ENCODE peak calls at places on chromosome 22, in four cellular contexts. W is pancreas, X is left ventricle myocardium inferior, F is neuronal stem cell. U is an unnamed sample.
A peak's percentile ranks its signal among the peaks of the same experiment; 100 is the strongest.

GRCh38 chr22:40276877-40277823 is 69.2 kb upstream of the ADSL start:
- DNase-seq in W (no peak), X (no peak), F (no peak), U (peak; percentile 38)

GRCh38 chr22:38177926-38178604 is 3.6 kb downstream of the PLA2G6 start:
- DNase-seq in W (no peak), F (peak; percentile 32), X (peak; percentile 30), U (no peak)

GRCh38 chr22:34306361-34306760 is 386.1 kb upstream of the LARGE1 start:
- DNase-seq in F (no peak), X (no peak), W (no peak), U (no peak)

GRCh38 chr22:40021401-40022000 is 26.7 kb downstream of the FAM83F start:
- DNase-seq in X (no peak), W (no peak), F (no peak), U (no peak)

GRCh38 chr22:39727541-39727940 is 157.0 kb downstream of the CACNA1I start:
- DNase-seq in X (no peak), W (no peak), F (no peak), U (no peak)

GRCh38 chr22:38467904-38468760 is at the start of gene KDELR3:
- DNase-seq in F (no peak), W (peak; percentile 51), X (peak; percentile 72), U (peak; percentile 70)

GRCh38 chr22:25880524-25880923 is 138.5 kb downstream of the MYO18B start:
- DNase-seq in W (no peak), F (no peak), X (no peak), U (no peak)

GRCh38 chr22:40345271-40345670 is 1.0 kb upstream of the ADSL start:
- DNase-seq in X (no peak), F (no peak), W (no peak), U (no peak)

GRCh38 chr22:31087744-31088215 is 6.7 kb downstream of the SMTN start:
- DNase-seq in F (no peak), X (no peak), W (no peak), U (no peak)

GRCh38 chr22:50443801-50444625 is 30.8 kb downstream of the SBF1 start:
- DNase-seq in X (no peak), F (no peak), W (no peak), U (peak; percentile 16)
- H3K36me3 ChIP-seq in X (peaks cover 81% of the 10 kb centered on the region), F (peaks cover 88% of the 10 kb centered on the region), W (peaks cover 11% of the 10 kb centered on the region), U (peaks cover 75% of the 10 kb centered on the region)

DNA sequence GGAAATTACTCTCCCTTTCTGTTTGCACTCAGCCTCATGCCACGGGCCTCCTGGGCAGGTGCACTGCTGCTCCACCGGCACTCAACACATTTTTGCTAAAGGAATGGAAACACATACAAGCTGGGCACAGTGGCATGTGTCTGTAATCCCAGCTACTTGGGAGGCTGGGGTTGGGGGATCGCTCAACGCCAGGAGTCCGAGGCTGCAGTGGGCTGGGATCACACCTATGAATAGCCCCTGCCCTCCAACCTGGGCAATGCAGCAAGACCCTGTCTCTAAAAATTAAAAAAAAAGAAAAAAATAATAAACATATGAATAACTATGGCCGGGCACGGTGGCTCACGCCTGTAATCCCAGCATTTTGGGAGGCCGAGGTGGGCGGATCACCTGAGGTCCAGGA is 30.6 kb downstream of the RRP7A start:
- DNase-seq in W (no peak), X (no peak), F (no peak), U (no peak)
- H3K4me3 ChIP-seq in W (no peak overlapping the region), X (no peak overlapping the region), F (no peak overlapping the region), U (no peak overlapping the region)

GRCh38 chr22:19634206-19634536 is 80.1 kb upstream of the SEPTIN5 start:
- DNase-seq in F (no peak), W (no peak), X (no peak), U (no peak)

GRCh38 chr22:19629720-19630419 is 84.4 kb upstream of the SEPTIN5 start:
- DNase-seq in F (peak; percentile 82), X (peak; percentile 65), W (peak; percentile 63), U (peak; percentile 75)

GRCh38 chr22:19630614-19631013 is 83.7 kb upstream of the SEPTIN5 start:
- DNase-seq in W (no peak), F (no peak), X (no peak), U (no peak)

GRCh38 chr22:19632671-19633148 is 81.6 kb upstream of the SEPTIN5 start:
- DNase-seq in W (no peak), F (no peak), X (no peak), U (no peak)

GRCh38 chr22:19631899-19632670 is 82.2 kb upstream of the SEPTIN5 start:
- DNase-seq in F (peak; percentile 31), X (no peak), W (no peak), U (no peak)
- H3K27ac ChIP-seq in F (no peak overlapping the region), X (no peak overlapping the region), W (no peak overlapping the region), U (no peak overlapping the region)

GRCh38 chr22:27062857-27063256 is 405.5 kb downstream of the MIAT start:
- DNase-seq in F (no peak), X (no peak), W (no peak), U (no peak)

GRCh38 chr22:27063841-27064240 is 406.5 kb downstream of the MIAT start:
- DNase-seq in X (no peak), F (no peak), W (no peak), U (no peak)

GRCh38 chr22:27063381-27063780 is 406.0 kb downstream of the MIAT start:
- DNase-seq in X (no peak), F (no peak), W (no peak), U (no peak)

GRCh38 chr22:27068121-27068520 is 410.7 kb downstream of the MIAT start:
- DNase-seq in X (no peak), F (no peak), W (no peak), U (no peak)

DNA sequence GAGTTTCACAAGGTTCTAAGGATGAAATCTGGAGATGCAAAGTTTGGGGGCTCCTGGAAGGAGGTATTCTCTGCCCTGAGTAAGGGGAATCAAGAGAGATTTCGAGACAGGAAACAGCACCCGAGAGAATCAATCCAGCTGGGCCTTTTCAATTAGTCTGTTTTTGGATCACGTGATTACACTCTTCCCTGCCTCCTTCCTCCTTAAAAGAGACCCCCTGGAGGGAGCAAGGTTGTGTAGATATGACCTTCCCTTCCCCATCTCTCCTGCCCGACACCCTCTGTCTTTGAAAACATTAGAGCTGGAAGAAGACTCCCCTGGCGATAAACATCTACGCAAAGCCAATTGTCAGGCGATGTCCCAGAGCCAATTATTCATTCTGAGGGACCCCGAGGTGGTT is 407.9 kb downstream of the MIAT start:
- DNase-seq in W (no peak), F (no peak), X (no peak), U (no peak)
- H3K36me3 ChIP-seq in W (no peaks in the 10 kb centered on the region), F (no peaks in the 10 kb centered on the region), X (no peaks in the 10 kb centered on the region), U (no peaks in the 10 kb centered on the region)

U was measured in heart right ventricle.